ENCODE peak calls at places on chromosomes 4 and X, in five cellular contexts. B is lower lobe of right lung; J is activated CD8-positive, alpha-beta T cell treated with anti-CD3 and anti-CD28 coated beads for 36 hours; X is GM12865; S is GM10248. F is an unnamed sample.

GRCh38 chr4:133152330-133152791 is 3.3 kb downstream of the PCDH10 start:
- DNase-seq in J (peak; percentile 3), X (no peak), S (peak; percentile 10), B (no peak), F (no peak)

GRCh38 chrX:22134681-22135080 is 102.6 kb downstream of the PHEX start:
- DNase-seq in J (no peak), B (no peak), S (no peak), X (no peak), F (no peak)

GRCh38 chrX:140766024-140766611 is 56.6 kb downstream of the LINC00632 start:
- DNase-seq in S (peak; percentile 31), B (no peak), J (peak; percentile 45), X (peak; percentile 38), F (no peak)

GRCh38 chrX:1434871-1435240 is 17.9 kb downstream of the ASMTL start:
- DNase-seq in B (peak; percentile 41), S (no peak), X (no peak), J (peak; percentile 1), F (peak; percentile 87)

GRCh38 chrX:31213941-31214340 is 142.1 kb upstream of the FTHL17 start:
- DNase-seq in B (no peak), S (peak; percentile 38), X (peak; percentile 36), J (peak; percentile 4), F (no peak)

GRCh38 chr4:159776915-159777314 is 674.0 kb downstream of the RAPGEF2 start:
- DNase-seq in X (no peak), B (no peak), S (no peak), J (no peak), F (no peak)

GRCh38 chr4:89438102-89438831 is 130.7 kb upstream of the GPRIN3 start:
- DNase-seq in X (peak; percentile 65), S (peak; percentile 39), J (peak; percentile 63), B (peak; percentile 36), F (no peak)

GRCh38 chr4:84848432-84848831 is 118.1 kb downstream of the WDFY3 start:
- DNase-seq in X (no peak), J (no peak), B (no peak), S (no peak), F (no peak)

GRCh38 chr4:185998791-185999190 is 70.2 kb upstream of the TLR3 start:
- DNase-seq in X (no peak), J (no peak), B (no peak), S (no peak), F (no peak)

GRCh38 chrX:103791233-103791632 is 14.6 kb downstream of the PLP1 start:
- DNase-seq in B (no peak), X (no peak), J (no peak), S (no peak), F (no peak)

GRCh38 chr4:56655627-56656345 is 25.3 kb downstream of the HOPX start:
- DNase-seq in J (peak; percentile 46), B (no peak), S (peak; percentile 36), X (no peak), F (no peak)

GRCh38 chrX:128691872-128692271 is 639.7 kb upstream of the ACTRT1 start:
- DNase-seq in B (no peak), X (no peak), J (no peak), S (no peak), F (no peak)

GRCh38 chr4:168269879-168270278 is 48.7 kb downstream of the DDX60 start:
- DNase-seq in S (no peak), B (no peak), J (no peak), X (no peak), F (no peak)

GRCh38 chr4:41142946-41143720 is 71.2 kb downstream of the APBB2 start:
- DNase-seq in B (no peak), X (no peak), J (no peak), S (no peak), F (no peak)

GRCh38 chr4:124060261-124060918 is 652.1 kb downstream of the ANKRD50 start:
- DNase-seq in B (no peak), X (peak; percentile 32), J (no peak), S (no peak), F (no peak)

GRCh38 chrX:44016906-44017305 is 43.7 kb upstream of the NDP start:
- DNase-seq in X (no peak), B (no peak), S (no peak), J (no peak), F (no peak)

GRCh38 chr4:15756361-15756861 is 21.7 kb upstream of the CD38 start:
- DNase-seq in S (peak; percentile 38), X (peak; percentile 74), B (no peak), J (peak; percentile 90), F (no peak)

GRCh38 chr4:145076473-145076855 is 21.5 kb downstream of the ANAPC10 start:
- DNase-seq in B (no peak), S (no peak), J (no peak), X (no peak), F (no peak)

GRCh38 chr4:103054030-103054429 is 22.5 kb downstream of the SLC9B2 start:
- DNase-seq in B (no peak), X (no peak), J (no peak), S (no peak), F (no peak)

GRCh38 chr4:151098191-151098590 is 1.2 kb upstream of the RPS3A start:
- DNase-seq in J (peak; percentile 37), B (no peak), S (peak; percentile 40), X (no peak), F (no peak)

GRCh38 chr4:72629540-72629939 is 60.5 kb upstream of the ADAMTS3 start:
- DNase-seq in J (no peak), B (no peak), X (no peak), S (no peak), F (no peak)

GRCh38 chr4:149164282-149164681 is 651.4 kb downstream of the IQCM start:
- DNase-seq in B (no peak), S (no peak), J (no peak), X (no peak), F (no peak)

GRCh38 chr4:15144249-15144966 is 142.1 kb downstream of the CPEB2 start:
- DNase-seq in X (no peak), B (no peak), J (no peak), S (no peak), F (no peak)

GRCh38 chr4:111639120-111639519 is 506.1 kb upstream of the FAM241A start:
- DNase-seq in B (no peak), J (no peak), S (no peak), X (no peak), F (no peak)

GRCh38 chrX:143634373-143634685 is 1.6 kb downstream of the SLITRK4 start:
- DNase-seq in S (no peak), X (no peak), B (no peak), J (no peak), F (peak; percentile 76)

GRCh38 chr4:131447883-131448282 is 1701.2 kb upstream of the PCDH10 start:
- DNase-seq in J (no peak), B (no peak), S (no peak), X (no peak), F (no peak)

DNA sequence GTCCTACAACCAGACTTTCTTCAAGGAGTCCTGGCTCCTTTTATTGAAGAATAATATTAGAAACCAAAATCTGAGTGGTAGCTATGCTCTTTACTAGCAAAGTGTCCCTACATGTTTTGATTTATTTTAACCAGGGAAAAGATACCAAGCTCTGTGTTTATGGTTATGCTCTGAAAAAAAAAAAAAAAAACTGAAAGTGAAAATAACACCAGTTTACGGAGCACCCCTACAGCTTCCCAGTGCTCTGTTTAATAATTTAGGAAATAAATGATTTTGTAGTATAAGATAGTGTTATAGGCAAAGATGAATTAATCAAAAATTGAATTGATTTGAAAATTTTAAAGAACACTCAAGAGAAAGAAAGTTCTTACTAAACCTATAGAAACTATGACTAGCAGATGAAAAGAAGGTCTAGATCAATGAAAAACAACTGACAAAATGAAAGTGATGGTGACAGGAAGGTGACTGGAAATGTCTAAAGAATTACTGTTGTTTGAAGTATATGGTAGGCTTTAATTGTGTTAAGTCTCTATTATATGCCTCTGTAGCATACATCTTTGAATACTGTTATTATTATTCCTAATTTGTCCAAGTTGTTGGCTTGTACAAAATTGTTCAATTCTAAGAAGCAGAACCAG is 1698.4 kb upstream of the PCDH10 start:
- DNase-seq in J (no peak), B (no peak), X (no peak), S (no peak), F (no peak)
- TF ChIP-seq CTCF in J (no peak), B (no peak), X (no peak), S (no peak), F (no peak)

DNA sequence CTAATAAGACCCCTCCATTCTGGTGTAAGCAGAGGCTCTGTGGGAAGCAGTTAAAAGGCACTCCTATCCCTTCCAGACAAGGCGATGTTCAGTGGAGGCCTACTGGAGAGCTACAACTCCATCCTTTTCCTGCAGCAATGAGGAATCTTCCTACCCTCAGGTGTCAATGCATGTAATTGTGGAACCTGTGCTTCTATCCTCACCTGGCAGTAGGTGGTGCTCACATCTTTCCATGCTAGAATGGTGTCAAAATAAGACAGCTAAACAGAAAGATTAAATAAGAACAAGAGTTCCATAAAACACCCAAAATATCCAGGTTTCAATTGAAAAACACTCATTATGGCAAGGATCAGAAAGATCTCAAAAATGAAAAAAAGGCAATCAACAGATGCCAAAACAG is 224.6 kb downstream of the IL15 start:
- DNase-seq in J (no peak), B (no peak), X (peak; percentile 5), S (no peak), F (no peak)
- TF ChIP-seq CTCF in J (no peak), B (no peak), X (no peak), S (no peak), F (no peak)

GRCh38 chrX:16990839-16991238 is 44.4 kb downstream of the REPS2 start:
- DNase-seq in S (no peak), J (no peak), B (no peak), X (no peak), F (no peak)

GRCh38 chrX:16993791-16994318 is 47.4 kb downstream of the REPS2 start:
- DNase-seq in B (no peak), J (no peak), X (no peak), S (no peak), F (no peak)

GRCh38 chrX:16992902-16993301 is 46.4 kb downstream of the REPS2 start:
- DNase-seq in X (no peak), S (no peak), J (no peak), B (no peak), F (no peak)

GRCh38 chrX:16989750-16990149 is 43.3 kb downstream of the REPS2 start:
- DNase-seq in J (no peak), X (no peak), B (no peak), S (no peak), F (no peak)

DNA sequence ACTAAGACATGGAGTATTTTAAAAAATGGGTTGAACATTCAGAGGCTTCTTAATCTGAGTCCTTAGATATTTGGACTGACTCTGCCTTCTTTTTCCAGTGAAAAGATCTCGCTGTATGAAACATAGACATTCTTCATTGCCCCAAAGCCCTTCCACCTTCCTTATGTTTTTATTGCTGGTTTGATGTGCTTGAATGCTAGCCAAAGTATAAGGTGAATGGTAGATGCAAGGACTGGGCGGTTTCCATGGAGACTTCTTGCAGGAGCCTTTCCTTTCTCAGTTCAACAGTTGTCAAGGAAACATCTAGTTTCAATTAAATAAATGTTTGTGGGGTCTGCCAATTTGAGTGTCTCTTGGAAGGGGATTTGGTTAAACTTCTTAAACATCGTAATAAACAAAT is 46.0 kb downstream of the REPS2 start:
- DNase-seq in J (no peak), X (no peak), S (no peak), B (no peak), F (no peak)
- TF ChIP-seq CTCF in J (no peak), X (no peak), S (no peak), B (no peak), F (no peak)

DNA sequence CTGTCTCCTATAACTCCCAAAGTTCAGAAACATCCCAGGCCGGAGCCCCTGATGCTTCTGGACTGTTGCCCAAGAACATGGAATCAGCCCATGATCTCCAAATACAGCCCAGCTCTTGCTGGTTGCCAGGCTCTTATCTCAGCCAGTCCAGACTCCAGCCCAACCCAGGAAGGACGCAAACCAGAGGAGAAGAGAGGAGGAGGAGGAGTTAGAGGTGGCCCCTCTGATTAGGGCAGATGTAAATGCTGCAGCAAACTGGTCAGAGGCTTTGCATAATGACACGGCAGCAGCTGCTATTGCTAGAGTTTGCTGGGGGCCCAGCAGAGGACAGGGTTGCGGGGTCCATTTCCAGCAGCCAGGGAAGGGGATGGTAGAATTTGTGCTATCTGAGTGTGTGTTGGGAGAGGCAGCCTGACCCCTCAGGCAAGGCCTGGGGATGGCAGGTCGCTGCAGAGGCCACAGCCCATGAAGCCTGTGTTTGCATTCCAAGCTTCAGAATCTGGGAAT is 4.2 kb upstream of the OTUD5 start:
- DNase-seq in S (no peak), B (no peak), X (no peak), J (no peak), F (no peak)
- TF ChIP-seq CTCF in S (no peak), B (no peak), X (no peak), J (no peak), F (no peak)

F was measured in chondrocyte.